ENCODE peak calls at places on chromosomes 2 and 18, in five cellular contexts. T is stimulated activated CD4-positive, alpha-beta T cell treated with anti-CD3 and anti-CD28 coated beads, Interleukin-2, amount 100 ng/mL, for 24 hours; P is HEK293T; Z is RKO; X is AG20443. B is an unnamed sample.

GRCh38 chr18:31513189-31513907 is 15.4 kb downstream of the DSG2 start:
- DNase-seq in T (no peak), P (no peak), Z (no peak), X (no peak), B (peak)

GRCh38 chr2:60104514-60105501 is 448.6 kb downstream of the BCL11A start:
- DNase-seq in T (no peak), P (no peak), Z (no peak), X (peak), B (no peak)

GRCh38 chr2:95297639-95298395 is 670 bp downstream of the KCNIP3 start:
- DNase-seq in T (no peak), P (no peak), Z (no peak), X (no peak), B (no peak)

GRCh38 chr18:26745288-26745975 is 120.1 kb downstream of the AQP4 start:
- DNase-seq in T (no peak), P (no peak), Z (no peak), X (no peak), B (no peak)

GRCh38 chr2:97348265-97348664 is 235.3 kb downstream of the ANKRD36 start:
- DNase-seq in T (no peak), P (no peak), Z (no peak), X (no peak), B (no peak)

GRCh38 chr2:170813611-170814550 is 2.8 kb upstream of the GAD1 start:
- DNase-seq in T (no peak), P (peak), Z (peak), X (peak), B (peak)

GRCh38 chr18:21298351-21298750 is 56.3 kb downstream of the GREB1L start:
- DNase-seq in T (no peak), P (no peak), Z (no peak), X (no peak), B (no peak)

GRCh38 chr18:31493171-31493570 is 4.8 kb upstream of the DSG2 start:
- DNase-seq in T (no peak), P (no peak), Z (no peak), X (no peak), B (no peak)

GRCh38 chr2:160651416-160652200 is 158.0 kb upstream of the RBMS1 start:
- DNase-seq in T (no peak), P (no peak), Z (no peak), X (no peak), B (peak)

GRCh38 chr2:240642061-240642805 is 17.0 kb downstream of the GPR35 start:
- DNase-seq in T (no peak), P (no peak), Z (no peak), X (peak), B (no peak)